ENCODE peak calls at places on chromosome 3, in eight cellular contexts. One of them, this sample, is unnamed. For H3K4me1, the result is how much of the 10 kb centered on the place peaks cover.

GRCh38 chr3:151580592-151580991 is 119.7 kb upstream of the IGSF10 start:
- DNase-seq in pancreas: no peak
- DNase-seq in kidney: no peak
- DNase-seq in aorta: no peak
- DNase-seq in tibial nerve: no peak
- DNase-seq in psoas muscle: no peak
- DNase-seq in right cardiac atrium: no peak
- DNase-seq in neural progenitor cell: no peak
- DNase-seq in this sample: peak

GRCh38 chr3:61725851-61726333 is 164.5 kb downstream of the PTPRG start:
- DNase-seq in kidney: no peak
- DNase-seq in pancreas: no peak
- DNase-seq in right cardiac atrium: no peak
- DNase-seq in aorta: no peak
- DNase-seq in neural progenitor cell: peak
- DNase-seq in psoas muscle: no peak
- DNase-seq in tibial nerve: no peak
- DNase-seq in this sample: no peak

GRCh38 chr3:72223116-72223515 is 438.2 kb upstream of the PROK2 start:
- DNase-seq in aorta: no peak
- DNase-seq in pancreas: no peak
- DNase-seq in psoas muscle: no peak
- DNase-seq in kidney: no peak
- DNase-seq in neural progenitor cell: no peak
- DNase-seq in tibial nerve: no peak
- DNase-seq in right cardiac atrium: no peak
- DNase-seq in this sample: no peak

GRCh38 chr3:133460809-133461208 is 61.0 kb downstream of the BFSP2 start:
- DNase-seq in kidney: no peak
- DNase-seq in psoas muscle: no peak
- DNase-seq in right cardiac atrium: no peak
- DNase-seq in neural progenitor cell: no peak
- DNase-seq in tibial nerve: no peak
- DNase-seq in pancreas: no peak
- DNase-seq in aorta: no peak
- DNase-seq in this sample: no peak

GRCh38 chr3:81651139-81651538 is 110.3 kb downstream of the GBE1 start:
- DNase-seq in right cardiac atrium: no peak
- DNase-seq in neural progenitor cell: no peak
- DNase-seq in tibial nerve: no peak
- DNase-seq in pancreas: no peak
- DNase-seq in aorta: no peak
- DNase-seq in kidney: no peak
- DNase-seq in psoas muscle: no peak
- DNase-seq in this sample: no peak

GRCh38 chr3:184778426-184779332 is 33.3 kb upstream of the VPS8 start:
- DNase-seq in kidney: no peak
- DNase-seq in psoas muscle: no peak
- DNase-seq in right cardiac atrium: no peak
- DNase-seq in tibial nerve: no peak
- DNase-seq in aorta: peak
- DNase-seq in neural progenitor cell: no peak
- DNase-seq in pancreas: no peak
- DNase-seq in this sample: no peak

GRCh38 chr3:112629425-112629824 is 11.5 kb downstream of the CCDC80 start:
- DNase-seq in pancreas: no peak
- DNase-seq in aorta: no peak
- DNase-seq in neural progenitor cell: no peak
- DNase-seq in psoas muscle: peak
- DNase-seq in tibial nerve: peak
- DNase-seq in right cardiac atrium: peak
- DNase-seq in kidney: no peak
- DNase-seq in this sample: peak

GRCh38 chr3:101821503-101821902 is 27.8 kb upstream of the NFKBIZ start:
- DNase-seq in neural progenitor cell: no peak
- DNase-seq in pancreas: no peak
- DNase-seq in psoas muscle: no peak
- DNase-seq in tibial nerve: no peak
- DNase-seq in right cardiac atrium: no peak
- DNase-seq in aorta: no peak
- DNase-seq in kidney: peak
- DNase-seq in this sample: no peak

GRCh38 chr3:69326821-69327433 is 59.0 kb downstream of the FRMD4B start:
- DNase-seq in tibial nerve: no peak
- DNase-seq in psoas muscle: no peak
- DNase-seq in pancreas: no peak
- DNase-seq in aorta: no peak
- DNase-seq in kidney: no peak
- DNase-seq in right cardiac atrium: no peak
- DNase-seq in neural progenitor cell: no peak
- DNase-seq in this sample: no peak

GRCh38 chr3:141294848-141295247 is 63.2 kb downstream of the PXYLP1 start:
- DNase-seq in neural progenitor cell: no peak
- DNase-seq in pancreas: no peak
- DNase-seq in right cardiac atrium: no peak
- DNase-seq in aorta: no peak
- DNase-seq in psoas muscle: no peak
- DNase-seq in kidney: no peak
- DNase-seq in tibial nerve: no peak
- DNase-seq in this sample: peak

GRCh38 chr3:182921665-182922355 is 58.5 kb downstream of the DCUN1D1 start:
- DNase-seq in kidney: no peak
- DNase-seq in pancreas: no peak
- DNase-seq in aorta: no peak
- DNase-seq in tibial nerve: no peak
- DNase-seq in psoas muscle: no peak
- DNase-seq in right cardiac atrium: no peak
- DNase-seq in neural progenitor cell: no peak
- DNase-seq in this sample: no peak

GRCh38 chr3:146222204-146223046 is 28.5 kb downstream of the PLSCR4 start:
- DNase-seq in kidney: no peak
- DNase-seq in psoas muscle: no peak
- DNase-seq in aorta: no peak
- DNase-seq in neural progenitor cell: no peak
- DNase-seq in tibial nerve: no peak
- DNase-seq in right cardiac atrium: no peak
- DNase-seq in pancreas: no peak
- DNase-seq in this sample: peak

GRCh38 chr3:189361103-189361835 is 189.5 kb downstream of the TPRG1 start:
- DNase-seq in neural progenitor cell: no peak
- DNase-seq in pancreas: no peak
- DNase-seq in kidney: no peak
- DNase-seq in aorta: no peak
- DNase-seq in psoas muscle: no peak
- DNase-seq in right cardiac atrium: no peak
- DNase-seq in tibial nerve: no peak
- DNase-seq in this sample: no peak

GRCh38 chr3:9476935-9477334 is 76.7 kb downstream of the LHFPL4 start:
- DNase-seq in tibial nerve: no peak
- DNase-seq in pancreas: no peak
- DNase-seq in right cardiac atrium: no peak
- DNase-seq in neural progenitor cell: no peak
- DNase-seq in aorta: no peak
- DNase-seq in psoas muscle: no peak
- DNase-seq in kidney: no peak
- DNase-seq in this sample: no peak

GRCh38 chr3:150278843-150279341 is 129.2 kb upstream of the TSC22D2 start:
- DNase-seq in tibial nerve: no peak
- DNase-seq in right cardiac atrium: no peak
- DNase-seq in pancreas: no peak
- DNase-seq in aorta: no peak
- DNase-seq in psoas muscle: no peak
- DNase-seq in neural progenitor cell: peak
- DNase-seq in kidney: peak
- DNase-seq in this sample: no peak

GRCh38 chr3:49173792-49174170 is 2.4 kb downstream of the KLHDC8B start:
- DNase-seq in neural progenitor cell: peak
- DNase-seq in tibial nerve: no peak
- DNase-seq in aorta: no peak
- DNase-seq in psoas muscle: no peak
- DNase-seq in kidney: peak
- DNase-seq in right cardiac atrium: no peak
- DNase-seq in pancreas: no peak
- DNase-seq in this sample: no peak
- H3K4me1 ChIP-seq in neural progenitor cell: under half
- H3K4me1 ChIP-seq in tibial nerve: under half
- H3K4me1 ChIP-seq in aorta: under half
- H3K4me1 ChIP-seq in psoas muscle: under half
- H3K4me1 ChIP-seq in kidney: under half
- H3K4me1 ChIP-seq in right cardiac atrium: under half
- H3K4me1 ChIP-seq in pancreas: under half
- H3K4me1 ChIP-seq in this sample: under half

GRCh38 chr3:31533169-31533870 is 595 bp downstream of the STT3B start:
- DNase-seq in psoas muscle: peak
- DNase-seq in neural progenitor cell: peak
- DNase-seq in tibial nerve: peak
- DNase-seq in aorta: peak
- DNase-seq in right cardiac atrium: peak
- DNase-seq in kidney: peak
- DNase-seq in pancreas: peak
- DNase-seq in this sample: peak

GRCh38 chr3:31532587-31533168 is at the start of gene STT3B:
- DNase-seq in neural progenitor cell: no peak
- DNase-seq in kidney: peak
- DNase-seq in aorta: peak
- DNase-seq in psoas muscle: peak
- DNase-seq in right cardiac atrium: peak
- DNase-seq in tibial nerve: peak
- DNase-seq in pancreas: no peak
- DNase-seq in this sample: no peak

GRCh38 chr3:31539275-31539674 is 6.5 kb downstream of the STT3B start:
- DNase-seq in pancreas: no peak
- DNase-seq in neural progenitor cell: no peak
- DNase-seq in psoas muscle: no peak
- DNase-seq in aorta: no peak
- DNase-seq in kidney: no peak
- DNase-seq in right cardiac atrium: no peak
- DNase-seq in tibial nerve: no peak
- DNase-seq in this sample: no peak

GRCh38 chr3:31534036-31534435 is 1.3 kb downstream of the STT3B start:
- DNase-seq in kidney: no peak
- DNase-seq in neural progenitor cell: no peak
- DNase-seq in pancreas: no peak
- DNase-seq in tibial nerve: no peak
- DNase-seq in aorta: no peak
- DNase-seq in right cardiac atrium: no peak
- DNase-seq in psoas muscle: no peak
- DNase-seq in this sample: no peak

DNA sequence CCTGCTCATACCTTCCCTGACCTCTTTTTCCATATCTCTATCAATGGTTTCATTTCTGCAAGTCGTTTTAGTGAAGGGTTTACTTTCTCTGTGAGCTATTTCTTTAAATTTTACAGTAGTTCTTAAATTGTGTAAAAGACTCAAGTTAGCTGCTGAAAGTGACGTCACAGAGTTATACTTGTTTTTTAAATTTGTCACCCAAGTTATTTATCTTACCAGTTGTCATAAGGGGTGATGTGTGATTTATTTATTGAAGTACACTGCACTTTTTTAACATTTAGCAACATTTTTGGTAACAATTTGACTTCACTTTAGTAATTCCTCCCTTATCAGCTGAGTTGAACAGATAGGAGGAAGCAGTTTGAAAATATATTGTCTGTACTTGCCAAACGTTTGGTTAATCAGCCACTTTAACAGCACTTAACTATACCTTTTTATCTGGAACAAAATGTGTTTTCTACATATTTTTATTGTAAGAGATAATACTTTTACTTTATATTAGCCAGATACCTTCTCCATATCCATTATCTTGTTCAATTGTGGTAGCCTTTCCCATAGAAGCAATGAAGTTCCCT is 3.8 kb downstream of the STT3B start:
- DNase-seq in kidney: no peak
- DNase-seq in neural progenitor cell: no peak
- DNase-seq in pancreas: no peak
- DNase-seq in aorta: no peak
- DNase-seq in tibial nerve: no peak
- DNase-seq in right cardiac atrium: no peak
- DNase-seq in psoas muscle: no peak
- DNase-seq in this sample: no peak
- H3K4me1 ChIP-seq in kidney: under half
- H3K4me1 ChIP-seq in neural progenitor cell: under half
- H3K4me1 ChIP-seq in pancreas: under half
- H3K4me1 ChIP-seq in aorta: under half
- H3K4me1 ChIP-seq in tibial nerve: under half
- H3K4me1 ChIP-seq in right cardiac atrium: under half
- H3K4me1 ChIP-seq in psoas muscle: under half
- H3K4me1 ChIP-seq in this sample: under half

GRCh38 chr3:19543212-19543841 is 390.7 kb downstream of the EFHB start:
- DNase-seq in right cardiac atrium: no peak
- DNase-seq in psoas muscle: no peak
- DNase-seq in neural progenitor cell: peak
- DNase-seq in tibial nerve: no peak
- DNase-seq in kidney: no peak
- DNase-seq in aorta: no peak
- DNase-seq in pancreas: no peak
- DNase-seq in this sample: no peak

GRCh38 chr3:19540464-19540863 is 392.2 kb downstream of the KCNH8 start:
- DNase-seq in pancreas: no peak
- DNase-seq in neural progenitor cell: no peak
- DNase-seq in tibial nerve: no peak
- DNase-seq in kidney: no peak
- DNase-seq in right cardiac atrium: no peak
- DNase-seq in aorta: no peak
- DNase-seq in psoas muscle: no peak
- DNase-seq in this sample: no peak

GRCh38 chr3:19541284-19541683 is 392.7 kb downstream of the EFHB start:
- DNase-seq in right cardiac atrium: no peak
- DNase-seq in neural progenitor cell: no peak
- DNase-seq in tibial nerve: no peak
- DNase-seq in aorta: no peak
- DNase-seq in kidney: no peak
- DNase-seq in psoas muscle: no peak
- DNase-seq in pancreas: no peak
- DNase-seq in this sample: no peak

GRCh38 chr3:19539488-19540395 is 391.4 kb downstream of the KCNH8 start:
- DNase-seq in neural progenitor cell: no peak
- DNase-seq in kidney: no peak
- DNase-seq in pancreas: no peak
- DNase-seq in aorta: no peak
- DNase-seq in tibial nerve: no peak
- DNase-seq in right cardiac atrium: no peak
- DNase-seq in psoas muscle: no peak
- DNase-seq in this sample: no peak
- H3K4me1 ChIP-seq in neural progenitor cell: under half
- H3K4me1 ChIP-seq in kidney: under half
- H3K4me1 ChIP-seq in pancreas: under half
- H3K4me1 ChIP-seq in aorta: under half
- H3K4me1 ChIP-seq in tibial nerve: under half
- H3K4me1 ChIP-seq in right cardiac atrium: under half
- H3K4me1 ChIP-seq in psoas muscle: under half
- H3K4me1 ChIP-seq in this sample: under half

GRCh38 chr3:131047582-131047981 is 20.9 kb downstream of the NEK11 start:
- DNase-seq in kidney: no peak
- DNase-seq in psoas muscle: no peak
- DNase-seq in pancreas: no peak
- DNase-seq in neural progenitor cell: no peak
- DNase-seq in aorta: no peak
- DNase-seq in tibial nerve: no peak
- DNase-seq in right cardiac atrium: no peak
- DNase-seq in this sample: no peak

GRCh38 chr3:131048030-131048429 is 21.4 kb downstream of the NEK11 start:
- DNase-seq in tibial nerve: no peak
- DNase-seq in pancreas: no peak
- DNase-seq in aorta: no peak
- DNase-seq in psoas muscle: no peak
- DNase-seq in neural progenitor cell: no peak
- DNase-seq in right cardiac atrium: no peak
- DNase-seq in kidney: no peak
- DNase-seq in this sample: no peak

GRCh38 chr3:131053021-131053420 is 26.3 kb downstream of the NEK11 start:
- DNase-seq in tibial nerve: no peak
- DNase-seq in pancreas: no peak
- DNase-seq in psoas muscle: no peak
- DNase-seq in right cardiac atrium: no peak
- DNase-seq in neural progenitor cell: no peak
- DNase-seq in aorta: no peak
- DNase-seq in kidney: no peak
- DNase-seq in this sample: no peak
- H3K4me1 ChIP-seq in tibial nerve: under half
- H3K4me1 ChIP-seq in pancreas: under half
- H3K4me1 ChIP-seq in psoas muscle: under half
- H3K4me1 ChIP-seq in right cardiac atrium: under half
- H3K4me1 ChIP-seq in neural progenitor cell: under half
- H3K4me1 ChIP-seq in aorta: under half
- H3K4me1 ChIP-seq in kidney: under half
- H3K4me1 ChIP-seq in this sample: under half

This sample was measured in SJSA1.